ENCODE peak calls at places on chromosomes 12 and 14, in ten cellular contexts. Q is A673, C is fibroblast of the aortic adventitia, F is GM12864, N is transverse colon, K is astrocyte of the cerebellum, I is thoracic aorta, B is upper lobe of right lung, E is heart right ventricle, O is OCI-LY7. M is an unnamed sample.

GRCh38 chr12:49636574-49636973 is 13.2 kb downstream of the PRPF40B start:
- DNase-seq in N (no peak), E (no peak), C (no peak), B (no peak), I (no peak), K (no peak), Q (no peak), O (no peak), F (no peak), M (no peak)

GRCh38 chr14:65238456-65238855 is 136.1 kb upstream of the MAX start:
- DNase-seq in F (no peak), N (no peak), O (no peak), C (peak; percentile 93), E (no peak), I (no peak), K (peak; percentile 66), Q (no peak), B (no peak), M (no peak)

GRCh38 chr14:71143391-71144290 is 236.4 kb downstream of the PCNX1 start:
- DNase-seq in C (peak; percentile 72), N (no peak), E (no peak), K (no peak), Q (peak; percentile 71), I (no peak), F (no peak), O (no peak), B (no peak), M (peak; percentile 37)

GRCh38 chr14:97709552-97709951 is 912.4 kb downstream of the VRK1 start:
- DNase-seq in C (no peak), B (no peak), Q (no peak), K (no peak), F (no peak), I (no peak), O (no peak), N (peak; percentile 30), E (no peak), M (no peak)

GRCh38 chr12:1797011-1797901 is 23.1 kb upstream of the LRTM2 start:
- DNase-seq in N (peak; percentile 78), C (no peak), K (no peak), E (peak; percentile 77), O (no peak), B (peak; percentile 88), I (no peak), F (no peak), Q (no peak), M (no peak)

GRCh38 chr12:12358528-12358927 is 1.6 kb downstream of the BORCS5 start:
- DNase-seq in F (no peak), O (peak; percentile 33), C (no peak), Q (peak; percentile 14), N (no peak), E (no peak), B (no peak), I (no peak), K (no peak), M (no peak)

GRCh38 chr12:25801621-25802243 is 156.8 kb upstream of the RASSF8 start:
- DNase-seq in Q (peak; percentile 15), B (no peak), C (no peak), F (no peak), N (no peak), I (no peak), K (no peak), O (no peak), E (no peak), M (no peak)

GRCh38 chr12:25438638-25439037 is 114.4 kb downstream of the LMNTD1 start:
- DNase-seq in K (peak; percentile 74), B (no peak), N (no peak), I (no peak), E (no peak), C (peak; percentile 43), O (no peak), F (no peak), Q (no peak), M (no peak)

GRCh38 chr14:24459331-24459730 is 16.8 kb upstream of the SDR39U1 start:
- DNase-seq in C (no peak), F (no peak), E (no peak), N (no peak), Q (no peak), K (no peak), B (no peak), I (no peak), O (no peak), M (no peak)

GRCh38 chr12:337039-337438 is 52.1 kb downstream of the KDM5A start:
- DNase-seq in I (no peak), C (no peak), F (no peak), E (no peak), B (no peak), Q (no peak), K (no peak), O (no peak), N (no peak), M (no peak)

GRCh38 chr12:61810486-61810885 is 449.7 kb upstream of the USP15 start:
- DNase-seq in C (no peak), I (no peak), Q (no peak), O (no peak), E (no peak), N (no peak), F (no peak), B (no peak), K (no peak), M (no peak)

GRCh38 chr14:58599707-58600106 is 38.1 kb upstream of the DACT1 start:
- DNase-seq in E (no peak), O (no peak), N (no peak), C (no peak), B (no peak), I (no peak), K (no peak), Q (no peak), F (no peak), M (no peak)

GRCh38 chr14:82999802-83000201 is 1466.1 kb upstream of the SEL1L start:
- DNase-seq in O (no peak), F (no peak), Q (peak; percentile 55), K (no peak), E (no peak), C (no peak), I (no peak), N (no peak), B (no peak), M (no peak)

GRCh38 chr14:75946785-75947184 is 35.0 kb downstream of the TGFB3 start:
- DNase-seq in F (no peak), I (no peak), B (no peak), O (no peak), Q (no peak), C (no peak), N (no peak), K (no peak), E (no peak), M (no peak)

GRCh38 chr12:129080413-129080812 is 227.1 kb downstream of the GLT1D1 start:
- DNase-seq in Q (no peak), K (no peak), F (no peak), I (no peak), E (no peak), B (no peak), O (no peak), N (no peak), C (no peak), M (no peak)

GRCh38 chr12:53474077-53474476 is 22.2 kb downstream of the PCBP2 start:
- DNase-seq in O (no peak), I (no peak), F (no peak), C (no peak), E (no peak), B (no peak), K (no peak), N (no peak), Q (no peak), M (no peak)
- TF ChIP-seq CTCF in O (no peak), I (no peak), F (no peak), C (no peak), E (no peak), B (no peak), K (no peak), N (no peak), Q (no peak), M (no peak)

DNA sequence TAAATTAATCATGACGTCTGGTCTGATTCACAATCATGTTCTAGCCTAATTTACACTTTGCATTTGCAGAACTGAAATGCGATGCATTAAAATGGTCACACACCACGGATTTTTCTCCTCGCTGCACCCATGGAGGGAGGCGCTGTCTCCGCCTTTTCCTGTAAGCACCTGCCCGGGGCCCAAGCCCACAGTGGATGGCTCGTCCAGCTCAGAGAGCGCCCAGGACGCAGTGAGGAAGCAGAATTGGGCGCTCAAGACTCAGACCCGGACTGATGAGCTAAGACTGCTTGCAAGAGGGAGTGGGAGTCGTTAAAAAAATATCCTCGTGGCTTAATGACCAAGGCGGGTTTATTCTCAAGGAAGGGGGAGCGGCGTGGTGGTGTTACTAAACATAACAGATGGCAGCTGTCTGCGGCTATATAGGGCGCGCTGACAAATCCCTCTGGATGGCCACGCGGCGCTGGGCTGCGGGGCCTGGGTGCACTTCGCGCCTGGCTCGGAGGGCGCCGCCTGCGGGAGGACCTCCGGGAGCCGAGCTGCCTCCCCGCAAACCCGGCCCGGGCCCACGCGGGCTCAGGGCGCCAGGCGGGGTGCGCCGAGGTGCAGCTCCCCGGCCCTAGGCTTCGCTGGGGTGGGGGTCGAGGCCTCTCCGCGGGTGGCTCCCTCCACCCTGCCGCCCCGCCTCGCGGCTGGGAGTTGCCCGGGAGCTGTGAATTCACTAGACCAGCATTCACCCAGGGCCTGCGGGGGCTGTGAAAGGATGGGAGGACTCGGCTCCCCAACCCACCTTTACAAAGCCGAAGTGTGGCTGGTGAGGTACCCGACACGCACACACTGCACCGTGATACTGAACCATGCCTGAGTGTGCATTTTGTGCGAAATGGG is 78.7 kb downstream of the PPM1A start:
- DNase-seq in F (peak; percentile 53), B (peak; percentile 69), N (peak; percentile 60), I (no peak), Q (peak; percentile 48), E (peak; percentile 23), O (peak; percentile 96), C (no peak), K (no peak), M (no peak)
- TF ChIP-seq CTCF in F (peak; percentile 26), B (no peak), N (no peak), I (no peak), Q (no peak), E (no peak), O (peak; percentile 42), C (no peak), K (no peak), M (no peak)

GRCh38 chr12:113211160-113211559 is 10.1 kb upstream of the TPCN1 start:
- DNase-seq in Q (no peak), I (no peak), B (no peak), E (no peak), N (no peak), O (no peak), F (no peak), C (no peak), K (no peak), M (no peak)

GRCh38 chr12:113220593-113221180 is 577 bp upstream of the TPCN1 start:
- DNase-seq in F (no peak), K (no peak), C (no peak), Q (peak; percentile 40), I (no peak), O (peak; percentile 59), B (no peak), N (no peak), E (no peak), M (no peak)

GRCh38 chr12:113214938-113215400 is 6.3 kb upstream of the TPCN1 start:
- DNase-seq in N (peak; percentile 53), C (peak; percentile 98), F (peak; percentile 54), B (peak; percentile 69), O (peak; percentile 76), E (no peak), I (no peak), Q (no peak), K (peak; percentile 94), M (peak; percentile 89)
- TF ChIP-seq CTCF in N (no peak), C (no peak), F (no peak), B (peak; percentile 22), O (no peak), E (peak; percentile 24), I (no peak), Q (no peak), K (no peak), M (no peak)

GRCh38 chr12:55739025-55739378 is 3.9 kb upstream of the GDF11 start:
- DNase-seq in C (no peak), N (no peak), E (no peak), O (no peak), F (no peak), I (no peak), Q (no peak), B (no peak), K (no peak), M (no peak)
- TF ChIP-seq CTCF in C (no peak), N (no peak), E (no peak), O (no peak), F (no peak), I (no peak), Q (no peak), B (no peak), K (no peak), M (peak; percentile 44)

M was measured in RWPE1.